ENCODE peak calls at places on chromosomes 3 and 15, in eight cellular contexts. L is ELR; E is activated T-cell treated with anti-CD3 and anti-CD28 coated beads, Interleukin-2, amount 50 U/mL, for 48 hours; T is spleen; C is NCI-H2171; G is EL; B is naive thymus-derived CD8-positive, alpha-beta T cell; V is RPMI8226. M is an unnamed sample.

GRCh38 chr3:48634661-48635221 is 520 bp downstream of the SLC26A6 start:
- DNase-seq in G (peak), B (peak), E (peak), C (no peak), T (peak), L (peak), V (peak), M (no peak)

GRCh38 chr3:116339441-116340028 is 105.8 kb downstream of the LSAMP start:
- DNase-seq in V (no peak), E (no peak), B (no peak), C (no peak), G (no peak), T (no peak), L (no peak), M (no peak)

GRCh38 chr3:127796045-127796720 is 26.1 kb downstream of the MGLL start:
- DNase-seq in V (no peak), C (no peak), B (no peak), E (no peak), L (no peak), T (peak), G (no peak), M (no peak)

GRCh38 chr3:151589311-151589710 is 128.4 kb upstream of the IGSF10 start:
- DNase-seq in V (no peak), T (no peak), B (no peak), L (no peak), C (no peak), G (no peak), E (no peak), M (no peak)

GRCh38 chr15:58077427-58077826 is 11.9 kb upstream of the ALDH1A2 start:
- DNase-seq in E (no peak), V (peak), G (peak), T (no peak), B (no peak), C (no peak), L (peak), M (no peak)

GRCh38 chr3:45647148-45647619 is 42.0 kb upstream of the SACM1L start:
- DNase-seq in E (no peak), V (no peak), T (no peak), B (no peak), L (peak), G (peak), C (no peak), M (no peak)

GRCh38 chr3:185067173-185067572 is 85.7 kb downstream of the C3orf70 start:
- DNase-seq in L (no peak), G (no peak), V (no peak), T (no peak), E (no peak), B (no peak), C (no peak), M (no peak)

GRCh38 chr15:101110681-101111569 is 140.9 kb downstream of the CHSY1 start:
- DNase-seq in B (no peak), C (no peak), G (no peak), V (no peak), E (no peak), L (no peak), T (peak), M (no peak)

GRCh38 chr3:57038466-57039164 is 21.8 kb upstream of the SPATA12 start:
- DNase-seq in C (no peak), E (no peak), T (peak), G (no peak), B (no peak), L (no peak), V (no peak), M (no peak)

GRCh38 chr3:18046131-18046530 is 303.7 kb upstream of the TBC1D5 start:
- DNase-seq in L (no peak), B (no peak), G (no peak), C (no peak), T (no peak), V (no peak), E (no peak), M (no peak)